ENCODE peak calls at places on chromosomes 3 and 15, in ten cellular contexts. W is H4; B is LoVo; D is NCI-H526; E is NCI-H460; X is stimulated activated CD4-positive, alpha-beta T cell treated with anti-CD3 and anti-CD28 coated beads, Interleukin-12 subunit alpha, Interleukin-12 subunit beta, amount 100 ng/mL, for 48 hours; G is NCI-H226; F is activated naive CD8-positive, alpha-beta T cell treated with anti-CD3 and anti-CD28 coated beads for 36 hours; A is non-pigmented ciliary epithelial cell; N is amygdala. O is an unnamed sample.

GRCh38 chr3:58107597-58107996 is 99.4 kb downstream of the FLNB start:
- DNase-seq in W (no peak), X (no peak), B (no peak), A (no peak), G (no peak), N (no peak), E (no peak), D (no peak), F (no peak), O (no peak)

GRCh38 chr3:196643201-196643749 is 3.8 kb downstream of the NRROS start:
- DNase-seq in F (peak; percentile 47), N (no peak), W (no peak), X (no peak), A (no peak), G (no peak), B (no peak), D (no peak), E (no peak), O (no peak)

GRCh38 chr15:72358532-72359180 is 17.2 kb downstream of the HEXA start:
- DNase-seq in B (no peak), N (no peak), E (no peak), D (no peak), A (no peak), X (no peak), W (peak; percentile 82), G (peak; percentile 91), F (no peak), O (peak; percentile 77)

GRCh38 chr3:126136428-126137220 is 43.8 kb downstream of the ALDH1L1 start:
- DNase-seq in A (no peak), G (no peak), D (no peak), F (no peak), W (no peak), N (no peak), E (no peak), X (no peak), B (no peak), O (no peak)

GRCh38 chr3:109098245-109098644 is 19.7 kb downstream of the MORC1 start:
- DNase-seq in X (no peak), D (peak; percentile 32), G (no peak), F (no peak), A (no peak), W (peak; percentile 14), B (no peak), N (no peak), E (no peak), O (no peak)

GRCh38 chr3:46564190-46565112 is 1.7 kb downstream of the LRRC2 start:
- DNase-seq in X (no peak), E (no peak), F (no peak), A (no peak), G (no peak), B (no peak), D (no peak), N (no peak), W (no peak), O (no peak)

GRCh38 chr15:47027322-47027946 is 689.9 kb upstream of the SEMA6D start:
- DNase-seq in E (no peak), X (no peak), D (no peak), N (no peak), W (peak; percentile 16), B (no peak), A (no peak), G (no peak), F (no peak), O (no peak)

GRCh38 chr3:14143271-14143605 is 18.4 kb downstream of the TMEM43 start:
- DNase-seq in N (no peak), G (peak; percentile 26), E (no peak), A (no peak), F (no peak), D (no peak), B (no peak), W (no peak), X (no peak), O (no peak)

GRCh38 chr3:195546130-195546560 is 3.0 kb upstream of the PPP1R2 start:
- DNase-seq in N (no peak), F (peak; percentile 36), D (no peak), B (peak; percentile 80), X (no peak), W (peak; percentile 88), E (no peak), A (peak; percentile 67), G (peak; percentile 76), O (peak; percentile 81)

GRCh38 chr3:173066044-173066679 is 74.9 kb downstream of the SPATA16 start:
- DNase-seq in X (no peak), B (no peak), N (no peak), F (no peak), A (peak; percentile 18), G (peak; percentile 16), E (no peak), W (peak; percentile 97), D (no peak), O (peak; percentile 23)

GRCh38 chr15:59005579-59005978 is 18.1 kb downstream of the RNF111 start:
- DNase-seq in X (no peak), E (no peak), F (no peak), B (no peak), A (no peak), W (no peak), G (no peak), N (no peak), D (no peak), O (no peak)

GRCh38 chr15:70308011-70308761 is 210.5 kb upstream of the TLE3 start:
- DNase-seq in G (no peak), B (peak; percentile 19), N (no peak), W (no peak), E (no peak), A (no peak), X (no peak), D (no peak), F (peak; percentile 38), O (no peak)

GRCh38 chr3:140854961-140855360 is 86.7 kb upstream of the SLC25A36 start:
- DNase-seq in A (no peak), W (no peak), G (no peak), D (no peak), N (no peak), F (no peak), X (no peak), E (no peak), B (no peak), O (no peak)

GRCh38 chr15:52050416-52050815 is 31.4 kb downstream of the MAPK6 start:
- DNase-seq in W (no peak), F (no peak), G (peak; percentile 62), N (no peak), B (peak; percentile 34), D (no peak), A (no peak), E (no peak), X (no peak), O (no peak)

GRCh38 chr15:56715220-56715619 is 18.1 kb downstream of the ZNF280D start:
- DNase-seq in A (no peak), E (no peak), F (no peak), X (no peak), N (no peak), W (no peak), G (peak; percentile 29), B (no peak), D (peak; percentile 60), O (no peak)

GRCh38 chr3:59566481-59566975 is 516.7 kb upstream of the CFAP20DC start:
- DNase-seq in X (no peak), W (no peak), A (no peak), E (no peak), N (no peak), F (no peak), G (no peak), B (no peak), D (no peak), O (no peak)

GRCh38 chr3:123652346-123652984 is 67.6 kb upstream of the HACD2 start:
- DNase-seq in W (peak; percentile 68), D (peak; percentile 26), B (peak; percentile 72), A (no peak), X (peak; percentile 37), E (peak; percentile 71), F (peak; percentile 41), N (peak; percentile 7), G (no peak), O (peak; percentile 30)

GRCh38 chr3:105783631-105784030 is 85.2 kb downstream of the CBLB start:
- DNase-seq in N (no peak), D (no peak), E (no peak), F (no peak), X (no peak), A (no peak), B (no peak), G (no peak), W (no peak), O (no peak)

GRCh38 chr15:63506537-63507035 is 2.2 kb downstream of the USP3 start:
- DNase-seq in D (no peak), X (no peak), B (peak; percentile 34), G (no peak), A (no peak), E (no peak), N (no peak), W (no peak), F (no peak), O (no peak)

GRCh38 chr15:39595621-39596221 is 14.8 kb downstream of the THBS1 start:
- DNase-seq in D (no peak), E (no peak), B (no peak), W (no peak), X (no peak), G (no peak), A (no peak), F (no peak), N (no peak), O (no peak)

GRCh38 chr3:71069797-71070196 is 513.7 kb downstream of the FOXP1 start:
- DNase-seq in A (no peak), W (peak; percentile 43), E (peak; percentile 48), N (no peak), X (no peak), F (peak; percentile 72), D (peak; percentile 54), B (peak; percentile 38), G (peak; percentile 47), O (no peak)

GRCh38 chr3:112481342-112481870 is 17.9 kb downstream of the BTLA start:
- DNase-seq in X (no peak), F (no peak), A (no peak), D (no peak), G (no peak), E (no peak), N (no peak), B (peak; percentile 30), W (no peak), O (no peak)

GRCh38 chr15:52098328-52098727 is 14.2 kb downstream of the BCL2L10 start:
- DNase-seq in D (no peak), W (no peak), E (no peak), A (no peak), N (no peak), X (no peak), B (no peak), F (no peak), G (no peak), O (no peak)

GRCh38 chr3:13528217-13528801 is 20.6 kb upstream of the FBLN2 start:
- DNase-seq in F (no peak), B (no peak), W (peak; percentile 49), A (no peak), E (no peak), N (no peak), X (no peak), D (no peak), G (peak; percentile 42), O (no peak)

GRCh38 chr3:53166781-53167291 is 5.8 kb downstream of the PRKCD start:
- DNase-seq in G (peak; percentile 59), E (no peak), X (no peak), D (no peak), B (no peak), F (no peak), W (peak; percentile 35), N (no peak), A (no peak), O (no peak)

GRCh38 chr3:63467392-63467791 is 185.1 kb upstream of the SNTN start:
- DNase-seq in A (no peak), G (no peak), E (no peak), N (no peak), F (no peak), B (no peak), W (no peak), X (no peak), D (no peak), O (no peak)

GRCh38 chr15:39199076-39199475 is 381.8 kb upstream of the THBS1 start:
- DNase-seq in A (no peak), F (no peak), W (peak; percentile 77), D (no peak), N (no peak), G (no peak), B (no peak), E (no peak), X (no peak), O (no peak)

GRCh38 chr3:33034601-33035000 is 62.3 kb downstream of the GLB1 start:
- DNase-seq in X (no peak), E (no peak), G (no peak), N (no peak), W (no peak), D (no peak), A (no peak), F (no peak), B (no peak), O (no peak)

O was measured in skeletal muscle cell.